ENCODE peak calls at places on chromosomes 1 and 21, in eight cellular contexts. R is endothelial cell, K is OCI-LY7, E is BJ, U is thoracic aorta, A is GM12865, V is fibroblast of villous mesenchyme, F is pancreas. O is an unnamed sample.

GRCh38 chr1:41504126-41505035 is 19.9 kb upstream of the EDN2 start:
- DNase-seq in K (no peak), R (no peak), F (peak; percentile 45), E (no peak), A (no peak), U (no peak), V (peak; percentile 51), O (no peak)

GRCh38 chr21:42733037-42733632 is 79.7 kb downstream of the PDE9A start:
- DNase-seq in U (no peak), E (no peak), R (no peak), A (no peak), V (no peak), K (no peak), F (no peak), O (no peak)

GRCh38 chr1:208272311-208272710 is 28.1 kb upstream of the PLXNA2 start:
- DNase-seq in A (no peak), F (no peak), U (no peak), E (no peak), R (no peak), K (no peak), V (no peak), O (no peak)

GRCh38 chr1:19049128-19049768 is 92.8 kb upstream of the IFFO2 start:
- DNase-seq in E (no peak), F (no peak), U (no peak), V (no peak), R (no peak), A (no peak), K (no peak), O (no peak)

GRCh38 chr21:41377715-41378114 is 15.9 kb downstream of the MX2 start:
- DNase-seq in E (no peak), U (no peak), F (no peak), R (no peak), V (no peak), A (no peak), K (no peak), O (no peak)

GRCh38 chr1:26820784-26821269 is 5.7 kb upstream of the ZDHHC18 start:
- DNase-seq in E (no peak), K (peak; percentile 89), R (no peak), F (no peak), V (no peak), U (no peak), A (peak; percentile 84), O (no peak)

GRCh38 chr1:10724948-10725852 is 71.2 kb downstream of the CASZ1 start:
- DNase-seq in K (no peak), E (peak; percentile 41), V (peak; percentile 52), F (peak; percentile 91), U (peak; percentile 19), A (no peak), R (no peak), O (no peak)

GRCh38 chr1:110800079-110800478 is 72.9 kb upstream of the CD53 start:
- DNase-seq in U (no peak), F (no peak), V (no peak), R (no peak), E (no peak), K (no peak), A (no peak), O (no peak)

GRCh38 chr21:41799763-41800162 is 32.9 kb upstream of the RIPK4 start:
- DNase-seq in F (no peak), E (no peak), R (no peak), V (no peak), K (no peak), U (no peak), A (no peak), O (no peak)

GRCh38 chr1:46413596-46413985 is 19.5 kb downstream of the FAAH start:
- DNase-seq in R (peak; percentile 63), A (peak; percentile 40), E (no peak), V (no peak), K (peak; percentile 48), F (no peak), U (no peak), O (no peak)
- TF ChIP-seq CTCF in R (peak; percentile 63), A (peak; percentile 47), E (peak; percentile 40), V (peak; percentile 44), K (peak; percentile 65), F (no peak), U (no peak), O (no peak)

GRCh38 chr21:39153373-39153772 is 29.9 kb downstream of the PSMG1 start:
- DNase-seq in U (no peak), R (no peak), K (peak; percentile 10), F (no peak), A (peak; percentile 18), E (no peak), V (peak; percentile 24), O (no peak)
- TF ChIP-seq CTCF in U (no peak), R (peak; percentile 51), K (peak; percentile 69), F (no peak), A (peak; percentile 49), E (peak; percentile 46), V (peak; percentile 70), O (no peak)

GRCh38 chr1:248852548-248852947 is 6.3 kb downstream of the ZNF692 start:
- DNase-seq in A (no peak), U (no peak), E (no peak), K (peak; percentile 33), V (no peak), R (no peak), F (no peak), O (no peak)

GRCh38 chr1:248850536-248851251 is 8.2 kb downstream of the ZNF692 start:
- DNase-seq in K (no peak), E (no peak), F (peak; percentile 57), R (no peak), U (no peak), V (no peak), A (no peak), O (no peak)

GRCh38 chr1:248850124-248850523 is 8.8 kb downstream of the ZNF692 start:
- DNase-seq in F (peak; percentile 34), A (no peak), V (no peak), U (no peak), K (no peak), R (no peak), E (no peak), O (no peak)

GRCh38 chr1:248853023-248853422 is 5.9 kb downstream of the ZNF692 start:
- DNase-seq in K (no peak), R (no peak), E (no peak), V (peak; percentile 3), F (no peak), U (no peak), A (no peak), O (no peak)

DNA sequence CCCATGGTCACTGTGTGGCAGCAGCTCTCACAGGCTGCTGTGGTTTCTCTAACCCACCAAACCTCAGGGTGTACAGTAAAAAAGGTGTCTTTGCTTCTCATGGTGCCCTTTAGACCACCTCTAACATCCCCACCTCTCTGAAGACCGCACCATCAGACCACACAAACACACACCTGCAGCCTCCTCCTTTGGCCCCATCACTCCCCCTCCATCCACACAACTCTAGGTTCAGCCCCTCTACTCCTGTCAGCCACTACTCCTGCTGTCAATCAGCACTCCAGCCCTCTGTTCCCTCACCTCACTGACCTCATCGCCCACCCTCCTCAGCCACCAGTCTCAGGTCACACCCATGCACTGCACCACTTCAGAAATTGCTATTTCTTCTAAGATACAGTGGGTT is 7.5 kb downstream of the ZNF692 start:
- DNase-seq in A (no peak), R (no peak), V (no peak), E (no peak), F (no peak), K (no peak), U (no peak), O (no peak)
- TF ChIP-seq CTCF in A (no peak), R (no peak), V (no peak), E (no peak), F (no peak), K (no peak), U (no peak), O (no peak)

GRCh38 chr1:152444045-152444444 is 30.0 kb upstream of the CRNN start:
- DNase-seq in K (no peak), E (no peak), R (no peak), A (no peak), F (no peak), U (no peak), V (no peak), O (no peak)
- TF ChIP-seq CTCF in K (no peak), E (no peak), R (no peak), A (no peak), F (no peak), U (no peak), V (no peak), O (no peak)

GRCh38 chr1:219066631-219067349 is 106.9 kb upstream of the LYPLAL1 start:
- DNase-seq in E (peak; percentile 67), A (peak; percentile 18), R (no peak), F (no peak), V (peak; percentile 81), U (no peak), K (no peak), O (no peak)
- TF ChIP-seq CTCF in E (peak; percentile 53), A (peak; percentile 4), R (peak; percentile 69), F (peak; percentile 29), V (peak; percentile 65), U (peak; percentile 35), K (peak; percentile 41), O (no peak)

GRCh38 chr21:23853796-23854379 is 1753.4 kb downstream of the MRPL39 start:
- DNase-seq in K (peak; percentile 2), A (peak; percentile 15), U (no peak), R (no peak), F (no peak), V (no peak), E (no peak), O (no peak)
- TF ChIP-seq CTCF in K (peak; percentile 53), A (peak; percentile 33), U (no peak), R (no peak), F (peak; percentile 25), V (no peak), E (no peak), O (no peak)

GRCh38 chr1:91021686-91022517 is at the start of gene ZNF644:
- DNase-seq in K (peak; percentile 88), E (peak; percentile 52), V (peak; percentile 88), R (peak; percentile 83), A (peak; percentile 97), F (peak; percentile 95), U (peak; percentile 82), O (peak; percentile 52)

GRCh38 chr1:91022518-91022929 is 689 bp upstream of the ZNF644 start:
- DNase-seq in V (no peak), U (no peak), E (no peak), R (no peak), K (no peak), F (no peak), A (no peak), O (no peak)

GRCh38 chr1:91024501-91025119 is 2.8 kb upstream of the ZNF644 start:
- DNase-seq in U (no peak), E (no peak), A (peak; percentile 40), R (no peak), V (no peak), K (peak; percentile 39), F (no peak), O (no peak)

GRCh38 chr1:91026320-91026719 is 4.5 kb upstream of the ZNF644 start:
- DNase-seq in K (no peak), A (peak; percentile 52), U (no peak), V (no peak), E (no peak), R (no peak), F (no peak), O (no peak)

DNA sequence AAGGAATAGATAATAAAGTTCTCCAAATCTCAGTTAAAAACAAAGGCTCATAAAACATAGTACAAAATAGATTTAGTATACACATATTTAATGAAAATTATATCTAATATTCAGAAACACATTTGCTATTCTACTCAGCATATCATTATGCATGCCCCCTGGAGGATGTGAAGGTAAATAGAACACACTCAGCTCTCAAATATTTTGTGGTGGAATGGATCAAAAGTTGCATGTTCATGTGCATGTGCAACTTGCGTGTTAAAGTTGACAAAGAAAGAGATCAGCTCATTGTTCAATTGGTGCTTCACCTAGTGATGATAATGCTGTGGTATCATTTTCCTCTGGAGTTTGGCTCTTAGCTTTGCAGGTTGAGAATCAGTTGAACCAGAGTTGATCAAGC is 4.9 kb upstream of the ZNF644 start:
- DNase-seq in R (no peak), F (no peak), A (no peak), K (no peak), U (no peak), V (peak; percentile 29), E (no peak), O (no peak)
- TF ChIP-seq CTCF in R (no peak), F (no peak), A (no peak), K (peak; percentile 63), U (no peak), V (peak; percentile 46), E (peak; percentile 43), O (no peak)